ENCODE peak calls at places on chromosomes 1 and 21, in four cellular contexts. One of them, this sample, is unnamed.

GRCh38 chr1:16302709-16303627 is 49.3 kb downstream of the FBXO42 start:
- DNase-seq in HepG2: no peak
- DNase-seq in K562: no peak
- DNase-seq in GM12878: no peak
- DNase-seq in this sample: no peak

GRCh38 chr21:39568380-39568779 is 44.4 kb upstream of the B3GALT5 start:
- DNase-seq in HepG2: no peak
- DNase-seq in K562: no peak
- DNase-seq in GM12878: no peak
- DNase-seq in this sample: no peak

GRCh38 chr1:93814795-93815737 is 63.9 kb downstream of the DNTTIP2 start:
- DNase-seq in HepG2: no peak
- DNase-seq in K562: peak; percentile 35
- DNase-seq in GM12878: no peak
- DNase-seq in this sample: peak; percentile 19

GRCh38 chr1:228044961-228045360 is 37.5 kb upstream of the ARF1 start:
- DNase-seq in HepG2: no peak
- DNase-seq in K562: no peak
- DNase-seq in GM12878: no peak
- DNase-seq in this sample: no peak

GRCh38 chr1:218350022-218350525 is 4.9 kb downstream of the TGFB2 start:
- DNase-seq in HepG2: no peak
- DNase-seq in K562: no peak
- DNase-seq in GM12878: no peak
- DNase-seq in this sample: no peak

GRCh38 chr21:32135401-32136363 is 143.2 kb downstream of the MIS18A start:
- DNase-seq in HepG2: no peak
- DNase-seq in K562: no peak
- DNase-seq in GM12878: peak; percentile 61
- DNase-seq in this sample: no peak

GRCh38 chr21:9737871-9738520 is 783.4 kb upstream of the TPTE start:
- DNase-seq in HepG2: no peak
- DNase-seq in K562: no peak
- DNase-seq in GM12878: no peak
- DNase-seq in this sample: no peak

GRCh38 chr1:46767649-46768282 is 31.1 kb upstream of the CYP4B1 start:
- DNase-seq in HepG2: no peak
- DNase-seq in K562: no peak
- DNase-seq in GM12878: no peak
- DNase-seq in this sample: no peak

GRCh38 chr1:188425687-188426086 is 1596.9 kb downstream of the PLA2G4A start:
- DNase-seq in HepG2: no peak
- DNase-seq in K562: no peak
- DNase-seq in GM12878: no peak
- DNase-seq in this sample: no peak

GRCh38 chr1:66788231-66788939 is 12.7 kb downstream of the INSL5 start:
- DNase-seq in HepG2: no peak
- DNase-seq in K562: no peak
- DNase-seq in GM12878: no peak
- DNase-seq in this sample: no peak

GRCh38 chr1:24996983-24997893 is 67.2 kb upstream of the RUNX3 start:
- DNase-seq in HepG2: no peak
- DNase-seq in K562: no peak
- DNase-seq in GM12878: no peak
- DNase-seq in this sample: no peak

GRCh38 chr1:99005142-99005491 is 456 bp upstream of the PLPPR5 start:
- DNase-seq in HepG2: no peak
- DNase-seq in K562: no peak
- DNase-seq in GM12878: no peak
- DNase-seq in this sample: peak; percentile 58

GRCh38 chr1:169741666-169742394 is 8.0 kb upstream of the SELE start:
- DNase-seq in HepG2: no peak
- DNase-seq in K562: no peak
- DNase-seq in GM12878: no peak
- DNase-seq in this sample: no peak

GRCh38 chr21:42471206-42471605 is 24.8 kb downstream of the RSPH1 start:
- DNase-seq in HepG2: no peak
- DNase-seq in K562: no peak
- DNase-seq in GM12878: no peak
- DNase-seq in this sample: no peak

GRCh38 chr1:227894306-227894721 is 53.4 kb downstream of the WNT9A start:
- DNase-seq in HepG2: no peak
- DNase-seq in K562: no peak
- DNase-seq in GM12878: no peak
- DNase-seq in this sample: no peak

GRCh38 chr21:39658066-39658465 is 45.3 kb downstream of the B3GALT5 start:
- DNase-seq in HepG2: no peak
- DNase-seq in K562: no peak
- DNase-seq in GM12878: no peak
- DNase-seq in this sample: no peak

GRCh38 chr1:196155586-196155985 is 452.7 kb downstream of the KCNT2 start:
- DNase-seq in HepG2: no peak
- DNase-seq in K562: no peak
- DNase-seq in GM12878: no peak
- DNase-seq in this sample: no peak
- TF ChIP-seq ETV6 in HepG2: no peak
- TF ChIP-seq ETV6 in K562: no peak
- TF ChIP-seq ETV6 in GM12878: no peak
- TF ChIP-seq ETV6 in this sample: no peak

GRCh38 chr1:202161151-202162048 is 998 bp upstream of the PTPN7 start:
- DNase-seq in HepG2: no peak
- DNase-seq in K562: peak; percentile 42
- DNase-seq in GM12878: no peak
- DNase-seq in this sample: no peak
- TF ChIP-seq ETV6 in HepG2: no peak
- TF ChIP-seq ETV6 in K562: no peak
- TF ChIP-seq ETV6 in GM12878: no peak
- TF ChIP-seq ETV6 in this sample: no peak

GRCh38 chr1:184870319-184870718 is 104.0 kb downstream of the NIBAN1 start:
- DNase-seq in HepG2: no peak
- DNase-seq in K562: no peak
- DNase-seq in GM12878: no peak
- DNase-seq in this sample: no peak

GRCh38 chr1:184865831-184866230 is 108.5 kb downstream of the NIBAN1 start:
- DNase-seq in HepG2: no peak
- DNase-seq in K562: no peak
- DNase-seq in GM12878: no peak
- DNase-seq in this sample: no peak

GRCh38 chr1:184866582-184866981 is 107.7 kb downstream of the NIBAN1 start:
- DNase-seq in HepG2: no peak
- DNase-seq in K562: no peak
- DNase-seq in GM12878: no peak
- DNase-seq in this sample: no peak

GRCh38 chr1:184867866-184868585 is 106.3 kb downstream of the NIBAN1 start:
- DNase-seq in HepG2: no peak
- DNase-seq in K562: no peak
- DNase-seq in GM12878: no peak
- DNase-seq in this sample: no peak

DNA sequence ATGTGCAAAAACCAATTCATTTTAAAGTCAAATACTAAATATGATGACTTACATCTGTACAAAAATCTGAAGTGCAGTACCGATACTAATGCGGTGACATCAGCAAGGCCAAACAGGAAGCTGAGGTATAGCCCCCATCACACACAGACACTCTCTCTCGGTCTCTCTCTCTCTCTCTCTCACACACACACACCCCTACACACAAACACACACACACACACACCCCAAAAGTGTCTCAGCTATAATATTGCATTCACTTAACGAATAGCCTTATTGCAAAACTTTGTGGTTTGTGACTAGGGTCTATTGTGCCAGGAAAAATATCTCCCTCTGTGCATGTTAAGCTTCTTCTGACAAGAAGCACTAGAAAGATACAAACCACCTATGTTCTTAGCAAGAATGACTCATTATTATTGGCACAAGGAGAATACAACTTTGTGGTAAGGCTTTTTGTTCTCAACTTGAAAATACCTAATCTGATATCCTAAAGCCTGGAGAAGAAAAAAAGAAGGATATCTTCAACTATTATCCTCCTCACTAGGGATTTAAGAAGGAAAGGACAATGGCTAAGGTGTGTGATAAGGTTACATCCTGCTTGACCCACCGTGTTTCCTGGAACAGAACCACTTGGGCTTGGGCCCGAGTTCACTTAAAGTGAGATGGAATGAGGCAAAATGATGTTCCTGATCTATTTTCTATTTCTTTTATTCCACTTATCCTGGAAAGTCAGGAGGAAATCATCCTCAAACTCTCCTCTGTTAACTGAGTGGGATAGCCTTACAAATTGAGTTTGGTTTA is 107.1 kb downstream of the NIBAN1 start:
- DNase-seq in HepG2: no peak
- DNase-seq in K562: no peak
- DNase-seq in GM12878: peak; percentile 79
- DNase-seq in this sample: no peak
- TF ChIP-seq ETV6 in HepG2: no peak
- TF ChIP-seq ETV6 in K562: no peak
- TF ChIP-seq ETV6 in GM12878: no peak
- TF ChIP-seq ETV6 in this sample: no peak

DNA sequence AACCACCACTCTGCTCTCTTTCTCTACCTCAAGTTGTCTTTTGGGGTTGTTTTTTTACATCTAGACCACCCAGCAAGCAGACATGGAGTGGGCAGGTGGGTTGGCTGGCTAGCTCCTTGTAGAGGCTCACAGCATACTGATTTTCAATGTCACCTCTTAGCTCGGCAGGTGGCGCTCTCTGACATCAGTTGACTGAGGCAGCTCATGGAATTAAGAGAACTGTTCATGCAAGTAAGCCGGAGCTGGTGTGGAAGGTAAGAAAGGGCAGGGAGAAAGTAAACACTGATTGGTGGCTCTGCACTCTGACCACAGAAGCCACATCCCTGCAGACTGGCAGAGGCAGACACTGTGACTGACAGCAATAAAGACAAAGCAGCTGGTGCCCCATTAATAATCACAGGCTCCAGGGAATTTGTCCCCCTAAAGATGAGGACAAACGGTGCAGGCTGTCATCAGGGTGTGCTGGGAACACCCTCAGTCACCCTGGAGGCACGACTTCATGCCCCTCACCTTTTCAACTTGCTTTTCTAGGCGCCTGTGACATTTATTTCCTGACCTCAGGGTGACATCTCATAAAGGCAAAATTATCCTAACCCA is 226.8 kb downstream of the LMX1A start:
- DNase-seq in HepG2: peak; percentile 83
- DNase-seq in K562: peak; percentile 27
- DNase-seq in GM12878: no peak
- DNase-seq in this sample: peak; percentile 89
- TF ChIP-seq ETV6 in HepG2: no peak
- TF ChIP-seq ETV6 in K562: no peak
- TF ChIP-seq ETV6 in GM12878: no peak
- TF ChIP-seq ETV6 in this sample: no peak

DNA sequence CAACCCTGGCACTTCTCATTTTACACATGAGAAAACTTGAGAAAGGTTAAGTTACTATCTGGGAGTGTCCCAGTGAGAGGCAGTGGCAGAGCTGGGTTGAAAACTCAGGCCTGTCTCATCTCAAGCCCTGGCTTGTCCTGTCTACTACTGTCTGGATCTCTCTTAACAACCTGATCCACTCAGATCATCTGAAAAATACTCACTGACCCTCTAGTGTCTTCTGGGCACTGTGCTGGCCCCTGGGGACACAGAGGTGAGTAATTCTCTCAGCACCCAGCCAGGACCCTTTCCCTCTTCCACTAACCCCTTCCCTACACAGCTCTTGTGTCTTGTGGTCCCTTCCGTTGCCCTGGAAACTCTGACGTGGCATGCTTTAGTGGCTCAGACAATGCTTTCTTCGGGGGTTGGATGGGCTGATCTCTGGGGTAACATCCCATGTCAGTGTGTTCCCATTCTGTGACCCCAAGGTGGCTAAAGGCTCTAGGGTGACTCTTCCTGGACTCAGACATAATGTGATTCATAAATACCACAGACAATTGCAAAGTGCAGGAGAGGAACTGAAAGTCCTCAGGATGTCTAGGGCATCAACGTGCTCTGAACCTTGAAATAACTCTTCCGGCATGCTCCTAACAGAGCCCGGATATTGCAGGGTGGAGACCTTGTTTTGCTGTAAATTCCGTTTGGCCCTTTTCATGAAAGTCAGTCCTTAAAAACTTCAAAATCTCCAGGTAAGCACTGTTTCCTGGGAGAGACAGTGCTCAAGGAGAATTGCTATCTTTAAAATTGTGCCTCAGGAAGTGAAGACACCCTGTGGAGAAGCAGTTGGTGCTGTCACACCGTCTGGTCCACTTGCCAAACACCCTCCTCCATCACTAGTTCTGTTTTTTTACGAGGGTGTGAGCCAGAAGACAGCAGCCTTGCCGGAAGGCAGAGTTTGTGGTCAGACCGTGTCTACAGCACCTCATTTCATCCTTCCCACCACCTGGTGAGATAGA is 4.0 kb downstream of the SHISAL2A start:
- DNase-seq in HepG2: no peak
- DNase-seq in K562: no peak
- DNase-seq in GM12878: peak; percentile 87
- DNase-seq in this sample: no peak
- TF ChIP-seq ETV6 in HepG2: no peak
- TF ChIP-seq ETV6 in K562: no peak
- TF ChIP-seq ETV6 in GM12878: no peak
- TF ChIP-seq ETV6 in this sample: no peak

GRCh38 chr1:100989306-100990077 is 36.1 kb downstream of the DPH5 start:
- DNase-seq in HepG2: no peak
- DNase-seq in K562: no peak
- DNase-seq in GM12878: no peak
- DNase-seq in this sample: no peak

GRCh38 chr1:100982783-100983182 is 42.8 kb downstream of the DPH5 start:
- DNase-seq in HepG2: no peak
- DNase-seq in K562: no peak
- DNase-seq in GM12878: no peak
- DNase-seq in this sample: no peak

GRCh38 chr1:100988121-100988520 is 37.5 kb downstream of the DPH5 start:
- DNase-seq in HepG2: no peak
- DNase-seq in K562: no peak
- DNase-seq in GM12878: no peak
- DNase-seq in this sample: no peak
- TF ChIP-seq ETV6 in HepG2: no peak
- TF ChIP-seq ETV6 in K562: no peak
- TF ChIP-seq ETV6 in GM12878: no peak
- TF ChIP-seq ETV6 in this sample: no peak

GRCh38 chr1:23217421-23218115 is at the start of gene HTR1D:
- DNase-seq in HepG2: no peak
- DNase-seq in K562: peak; percentile 68
- DNase-seq in GM12878: no peak
- DNase-seq in this sample: peak; percentile 79
- TF ChIP-seq ETV6 in HepG2: no peak
- TF ChIP-seq ETV6 in K562: no peak
- TF ChIP-seq ETV6 in GM12878: no peak
- TF ChIP-seq ETV6 in this sample: no peak

This sample was measured in WTC11.